ENCODE peak calls at places on chromosomes 13 and 19, in five cellular contexts. S, M, G, O and D are unnamed samples.

GRCh38 chr13:25215253-25215575 is 43.1 kb upstream of the AMER2 start:
- DNase-seq in G (no peak), S (no peak), M (no peak), O (no peak), D (no peak)

GRCh38 chr19:41872775-41873647 is 4.1 kb upstream of the CD79A start:
- DNase-seq in G (peak), M (peak), S (no peak), O (peak), D (peak)

GRCh38 chr13:68535329-68535728 is 1305.2 kb upstream of the PCDH9 start:
- DNase-seq in O (no peak), M (no peak), S (no peak), G (no peak), D (no peak)

GRCh38 chr13:106183410-106184128 is 351.9 kb downstream of the EFNB2 start:
- DNase-seq in G (no peak), S (no peak), O (no peak), M (no peak), D (no peak)

GRCh38 chr19:45251452-45252354 is 632 bp downstream of the MARK4 start:
- DNase-seq in S (no peak), M (peak), G (peak), O (peak), D (no peak)

GRCh38 chr13:109628251-109628699 is 158.1 kb downstream of the IRS2 start:
- DNase-seq in M (no peak), O (no peak), G (no peak), S (no peak), D (no peak)

GRCh38 chr13:65378484-65378883 is 1851.7 kb downstream of the PCDH9 start:
- DNase-seq in M (no peak), S (no peak), O (no peak), G (no peak), D (no peak)

GRCh38 chr19:4154571-4155312 is 1.3 kb downstream of the CREB3L3 start:
- DNase-seq in M (no peak), S (no peak), O (no peak), G (no peak), D (no peak)